ENCODE peak calls at places on chromosomes 1 and 21, in six cellular contexts. Q is endodermal cell, P is A673, C is lower leg skin, T is RWPE1, V is NB4. D is an unnamed sample.

GRCh38 chr21:35559881-35560280 is 500.4 kb downstream of the SETD4 start:
- DNase-seq in Q (no peak), P (no peak), C (no peak), T (no peak), V (no peak), D (no peak)

GRCh38 chr1:216945506-216946080 is 222.4 kb upstream of the ESRRG start:
- DNase-seq in Q (no peak), P (no peak), C (no peak), T (no peak), V (no peak), D (no peak)

GRCh38 chr21:31665397-31665796 is 5.9 kb downstream of the SOD1 start:
- DNase-seq in Q (no peak), P (peak; percentile 21), C (no peak), T (no peak), V (peak; percentile 64), D (no peak)

GRCh38 chr1:93186667-93187066 is 6.1 kb downstream of the CCDC18 start:
- DNase-seq in Q (no peak), P (no peak), C (no peak), T (no peak), V (peak; percentile 56), D (no peak)

GRCh38 chr1:65605621-65606020 is 185.2 kb downstream of the LEPR start:
- DNase-seq in Q (no peak), P (peak; percentile 55), C (no peak), T (no peak), V (peak; percentile 18), D (no peak)

GRCh38 chr1:30151119-30151518 is 572.3 kb downstream of the MATN1 start:
- DNase-seq in Q (no peak), P (no peak), C (no peak), T (no peak), V (no peak), D (no peak)

GRCh38 chr21:35543746-35544145 is 494.6 kb upstream of the RUNX1 start:
- DNase-seq in Q (no peak), P (no peak), C (no peak), T (no peak), V (no peak), D (no peak)

GRCh38 chr1:167808690-167809089 is 86.9 kb downstream of the MPZL1 start:
- DNase-seq in Q (no peak), P (no peak), C (no peak), T (no peak), V (no peak), D (no peak)

GRCh38 chr1:208223136-208223535 is 21.0 kb downstream of the PLXNA2 start:
- DNase-seq in Q (no peak), P (no peak), C (no peak), T (no peak), V (no peak), D (no peak)

GRCh38 chr1:107449326-107449725 is 308.5 kb downstream of the NTNG1 start:
- DNase-seq in Q (no peak), P (no peak), C (no peak), T (no peak), V (no peak), D (no peak)

GRCh38 chr21:44532165-44532564 is 7.8 kb downstream of the KRTAP10-1 start:
- DNase-seq in Q (no peak), P (no peak), C (peak; percentile 48), T (no peak), V (no peak), D (no peak)

GRCh38 chr1:17419626-17420328 is 19.7 kb downstream of the RCC2 start:
- DNase-seq in Q (peak; percentile 94), P (peak; percentile 77), C (peak; percentile 91), T (peak; percentile 69), V (peak; percentile 41), D (peak; percentile 53)

GRCh38 chr1:24435782-24436365 is 20.3 kb downstream of the NIPAL3 start:
- DNase-seq in Q (no peak), P (no peak), C (no peak), T (no peak), V (no peak), D (no peak)

GRCh38 chr1:235832011-235832410 is 34.7 kb downstream of the LYST start:
- DNase-seq in Q (no peak), P (no peak), C (no peak), T (no peak), V (no peak), D (no peak)

GRCh38 chr1:222792744-222793143 is 22.1 kb upstream of the DISP1 start:
- DNase-seq in Q (no peak), P (peak; percentile 33), C (no peak), T (peak; percentile 59), V (peak; percentile 32), D (no peak)

GRCh38 chr1:40182956-40183710 is 21.9 kb downstream of the RLF start:
- DNase-seq in Q (peak; percentile 55), P (peak; percentile 56), C (no peak), T (no peak), V (peak; percentile 45), D (peak; percentile 19)

GRCh38 chr1:226660410-226661182 is 78.5 kb downstream of the ITPKB start:
- DNase-seq in Q (no peak), P (no peak), C (no peak), T (no peak), V (peak; percentile 49), D (no peak)

GRCh38 chr1:226662704-226663326 is 76.3 kb downstream of the ITPKB start:
- DNase-seq in Q (peak; percentile 81), P (peak; percentile 57), C (peak; percentile 97), T (peak; percentile 92), V (peak; percentile 88), D (peak; percentile 17)

GRCh38 chr1:226663327-226663704 is 75.8 kb downstream of the ITPKB start:
- DNase-seq in Q (no peak), P (no peak), C (no peak), T (no peak), V (no peak), D (no peak)

GRCh38 chr1:226661271-226661670 is 77.8 kb downstream of the ITPKB start:
- DNase-seq in Q (no peak), P (no peak), C (no peak), T (no peak), V (no peak), D (no peak)

DNA sequence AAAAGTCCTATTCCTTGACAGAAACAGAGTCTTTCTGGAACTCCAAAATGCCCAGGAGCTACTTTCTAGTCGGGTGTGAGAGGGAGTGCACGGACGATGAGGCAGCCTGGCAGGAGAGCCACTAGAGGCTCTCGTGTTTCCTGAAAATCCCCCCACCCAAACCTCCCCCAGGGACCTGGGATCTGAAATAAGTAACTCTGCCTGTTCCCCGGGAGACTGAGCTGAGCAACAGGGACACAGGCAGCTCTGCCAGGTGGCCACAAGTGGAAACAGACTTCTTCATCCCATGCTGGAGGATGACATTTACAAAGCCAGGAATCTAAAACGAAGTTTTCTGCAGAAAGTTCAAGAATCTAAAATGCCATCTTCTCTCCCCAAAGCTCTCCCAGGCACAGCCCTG is 77.1 kb downstream of the ITPKB start:
- DNase-seq in Q (no peak), P (peak; percentile 33), C (no peak), T (no peak), V (no peak), D (no peak)
- TF ChIP-seq CTCF in Q (peak; percentile 17), P (peak; percentile 11), C (no peak), T (no peak), V (no peak), D (no peak)

GRCh38 chr21:46633561-46633960 is 1.9 kb upstream of the PRMT2 start:
- DNase-seq in Q (no peak), P (no peak), C (no peak), T (no peak), V (no peak), D (no peak)

GRCh38 chr21:46634427-46634826 is 1.0 kb upstream of the PRMT2 start:
- DNase-seq in Q (no peak), P (no peak), C (no peak), T (no peak), V (peak; percentile 17), D (no peak)

GRCh38 chr21:46636181-46636512 is 673 bp downstream of the PRMT2 start:
- DNase-seq in Q (no peak), P (no peak), C (no peak), T (no peak), V (no peak), D (no peak)

GRCh38 chr21:46635324-46636180 is at the start of gene PRMT2:
- DNase-seq in Q (peak; percentile 99), P (peak; percentile 97), C (peak; percentile 99), T (peak; percentile 100), V (peak; percentile 97), D (peak; percentile 96)

DNA sequence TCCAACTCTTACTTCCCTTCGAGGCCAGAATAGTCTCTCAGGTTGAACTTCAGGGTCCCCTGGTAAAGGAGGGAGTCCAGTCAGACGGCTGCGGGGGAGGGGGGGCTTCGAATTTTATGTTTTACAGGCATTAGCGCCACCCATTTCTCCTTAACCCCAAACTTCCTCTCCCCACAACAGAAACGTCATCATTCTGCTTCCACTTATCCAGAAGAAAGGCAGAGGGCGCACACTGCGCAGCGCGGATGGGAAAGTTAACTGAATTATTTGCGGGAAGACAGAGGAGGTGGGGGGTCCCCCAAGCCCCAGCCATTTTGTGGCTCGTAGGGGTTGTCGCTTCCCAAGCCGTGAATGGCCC is 529 bp upstream of the PRMT2 start:
- DNase-seq in Q (no peak), P (peak; percentile 92), C (no peak), T (peak; percentile 69), V (peak; percentile 96), D (peak; percentile 39)
- TF ChIP-seq CTCF in Q (peak; percentile 30), P (peak; percentile 39), C (no peak), T (no peak), V (no peak), D (no peak)

DNA sequence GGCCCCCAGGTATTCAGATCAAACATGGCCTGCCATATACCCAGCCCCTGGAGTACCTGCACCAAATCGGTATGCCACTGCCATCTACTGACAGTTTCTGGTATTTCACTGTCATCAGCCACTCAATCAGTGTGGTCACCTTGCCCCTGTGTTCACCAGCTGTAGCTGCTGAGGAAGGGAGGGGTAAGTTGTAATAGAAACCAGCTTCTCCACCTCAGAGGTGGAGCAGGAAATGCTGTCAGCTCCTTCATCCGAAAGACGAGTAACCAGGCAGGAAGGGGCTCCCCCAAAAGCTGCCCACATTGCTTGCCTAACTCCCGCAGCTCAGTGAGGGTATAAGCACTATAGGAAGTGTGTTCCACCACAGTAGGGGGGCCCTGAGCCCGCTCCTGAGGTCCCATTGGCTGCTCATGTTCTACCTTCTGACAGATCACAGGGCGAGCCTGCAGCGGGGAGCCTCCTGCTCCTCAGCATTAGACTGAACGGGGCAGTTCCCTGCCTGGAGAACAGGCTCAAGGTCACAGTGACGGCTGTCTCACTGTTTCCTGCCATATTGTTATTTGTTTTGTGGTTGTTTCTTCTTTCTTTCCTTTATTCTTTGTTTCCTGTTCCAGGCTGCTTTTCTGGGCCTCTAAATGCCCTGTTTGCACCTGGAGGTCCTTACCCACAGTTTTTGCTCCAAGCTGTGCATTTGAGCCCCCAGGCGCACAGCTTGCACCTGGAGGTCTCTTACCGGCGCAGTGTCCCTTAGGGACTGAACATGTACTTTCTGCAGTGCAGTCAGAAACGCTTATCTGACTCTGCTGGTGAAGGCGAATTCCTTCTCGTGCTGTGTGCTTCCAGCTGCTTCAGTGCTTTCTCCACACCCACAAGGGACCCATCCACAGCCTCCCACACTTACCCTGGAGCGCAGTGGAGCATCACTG is 1638.3 kb downstream of the MRPL39 start:
- DNase-seq in Q (peak; percentile 88), P (peak; percentile 58), C (no peak), T (peak; percentile 11), V (peak; percentile 95), D (peak; percentile 56)
- TF ChIP-seq CTCF in Q (peak; percentile 77), P (peak; percentile 67), C (no peak), T (no peak), V (peak; percentile 60), D (peak; percentile 24)

DNA sequence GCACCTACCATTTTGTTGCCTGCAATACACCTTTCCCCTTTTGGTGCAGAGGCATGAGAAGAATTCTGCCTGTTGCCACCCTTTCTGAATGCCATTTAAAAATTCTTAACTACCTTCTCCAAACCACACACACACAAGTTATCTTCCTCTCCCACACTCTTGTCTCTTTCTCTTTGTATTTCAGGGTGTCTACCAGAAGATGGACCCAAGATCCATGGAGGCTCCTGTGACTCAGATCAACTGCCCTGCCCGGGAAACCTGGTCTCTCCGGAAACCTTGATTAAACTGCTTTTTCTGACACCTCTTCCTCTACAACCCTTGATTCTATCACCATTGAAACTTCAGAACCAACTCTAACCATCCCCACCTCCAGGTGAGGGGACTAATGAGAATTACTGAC is 2.4 kb upstream of the TARS2 start:
- DNase-seq in Q (no peak), P (peak; percentile 45), C (no peak), T (no peak), V (peak; percentile 40), D (peak; percentile 26)
- TF ChIP-seq CTCF in Q (peak; percentile 55), P (peak; percentile 34), C (no peak), T (no peak), V (no peak), D (no peak)

D was measured in Calu3.